ENCODE peak calls at places on chromosomes 12 and 14, in nine cellular contexts. T is B cell; X is cardiac fibroblast; C is CD4-positive, alpha-beta T cell; S is MM.1S; Y is left ventricle myocardium inferior; R is fibroblast of lung; P is IMR-90; E is upper lobe of right lung. U is an unnamed sample.

GRCh38 chr12:130704606-130705005 is 11.5 kb downstream of the RIMBP2 start:
- DNase-seq in C (no peak), X (no peak), E (no peak), Y (no peak), S (no peak), P (no peak), R (no peak), T (no peak), U (no peak)

GRCh38 chr12:114931025-114931424 is 247.1 kb upstream of the TBX3 start:
- DNase-seq in T (no peak), C (no peak), X (no peak), S (no peak), Y (no peak), R (no peak), E (no peak), P (no peak), U (no peak)

GRCh38 chr14:54669759-54670630 is 103.1 kb downstream of the SAMD4A start:
- DNase-seq in Y (no peak), X (peak), E (no peak), S (no peak), T (no peak), R (peak), P (peak), C (no peak), U (peak)

GRCh38 chr12:48814313-48815280 is 3.7 kb upstream of the CACNB3 start:
- DNase-seq in E (peak), Y (peak), S (peak), C (peak), P (peak), X (peak), T (peak), R (peak), U (peak)

GRCh38 chr12:6592087-6592486 is 15.1 kb downstream of the CHD4 start:
- DNase-seq in C (no peak), X (no peak), R (no peak), S (no peak), T (no peak), Y (no peak), E (no peak), P (no peak), U (no peak)

GRCh38 chr12:117606945-117607344 is 245.5 kb upstream of the NOS1 start:
- DNase-seq in C (no peak), S (no peak), X (no peak), P (no peak), E (no peak), R (no peak), T (no peak), Y (no peak), U (no peak)

GRCh38 chr12:31835276-31835882 is 106.6 kb upstream of the AMN1 start:
- DNase-seq in Y (no peak), S (no peak), T (no peak), P (no peak), E (no peak), R (no peak), C (no peak), X (no peak), U (no peak)

GRCh38 chr12:30437616-30438015 is 258.1 kb downstream of the IPO8 start:
- DNase-seq in X (peak), C (no peak), E (no peak), S (no peak), Y (no peak), P (peak), T (no peak), R (peak), U (peak)

GRCh38 chr12:120709976-120710804 is at the start of gene UNC119B:
- DNase-seq in E (peak), C (peak), R (no peak), P (peak), X (peak), T (peak), Y (peak), S (peak), U (peak)

GRCh38 chr12:7729683-7730195 is 17.4 kb downstream of the CLEC4C start:
- DNase-seq in Y (no peak), X (peak), R (no peak), S (no peak), T (no peak), E (no peak), P (no peak), C (no peak), U (peak)

GRCh38 chr12:24975425-24975824 is 26.5 kb upstream of the BCAT1 start:
- DNase-seq in X (no peak), R (no peak), Y (no peak), C (no peak), P (no peak), S (no peak), T (no peak), E (no peak), U (no peak)
- TF ChIP-seq CTCF in X (no peak), R (no peak), Y (no peak), C (no peak), P (no peak), S (no peak), T (no peak), E (no peak), U (no peak)

DNA sequence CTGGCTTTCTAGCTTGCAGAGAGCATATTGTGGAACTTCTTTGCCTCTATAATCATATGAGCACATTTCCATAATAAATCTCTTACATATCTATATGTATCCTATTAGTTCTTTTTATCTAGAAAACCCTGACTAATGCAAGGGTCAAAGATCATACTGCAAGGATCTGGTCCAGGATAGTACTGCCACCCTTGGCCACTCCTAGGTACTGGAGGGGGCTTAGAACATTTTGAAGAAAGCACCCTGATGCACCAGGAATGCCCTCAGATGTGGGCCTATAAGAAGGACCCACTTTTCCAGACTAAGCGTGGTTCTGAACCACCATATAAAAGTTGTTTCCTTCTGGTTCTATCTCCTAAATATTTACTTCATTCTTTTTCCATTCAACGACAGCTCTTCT is 14.6 kb downstream of the ATXN7L3B start:
- DNase-seq in T (no peak), S (no peak), C (no peak), P (no peak), E (no peak), Y (no peak), X (no peak), R (no peak), U (no peak)
- TF ChIP-seq CTCF in T (no peak), S (no peak), C (no peak), P (no peak), E (no peak), Y (no peak), X (no peak), R (no peak), U (no peak)

DNA sequence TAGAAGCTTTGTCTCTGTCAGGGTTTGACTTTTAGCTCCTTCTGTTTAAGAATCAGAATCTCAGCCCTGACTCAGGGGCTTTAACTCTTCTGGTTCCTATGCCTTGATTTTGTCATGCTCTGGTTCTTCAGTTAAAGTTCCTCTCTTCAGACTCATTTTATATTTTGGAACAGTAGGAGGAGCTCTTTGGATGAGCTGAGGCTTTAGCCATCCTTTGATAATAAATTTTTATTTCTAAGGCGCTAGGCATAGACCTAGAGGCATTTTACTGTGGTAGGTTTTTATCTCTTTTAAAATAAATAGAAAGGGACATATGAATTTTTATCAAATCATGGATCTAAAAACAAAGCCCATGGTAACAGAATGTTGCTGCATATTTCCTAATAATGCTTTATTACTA is 51.7 kb downstream of the ATP23 start:
- DNase-seq in R (no peak), X (peak), E (no peak), S (no peak), Y (no peak), C (no peak), T (no peak), P (peak), U (peak)
- TF ChIP-seq CTCF in R (peak), X (peak), E (no peak), S (no peak), Y (no peak), C (no peak), T (no peak), P (peak), U (peak)

GRCh38 chr12:12813120-12814101 is at the start of gene DDX47:
- DNase-seq in E (peak), S (peak), T (peak), X (peak), Y (peak), P (peak), C (peak), R (peak), U (peak)
- TF ChIP-seq CTCF in E (peak), S (peak), T (peak), X (peak), Y (peak), P (peak), C (peak), R (peak), U (peak)

GRCh38 chr14:74508292-74508731 is 14.7 kb downstream of the ISCA2 start:
- DNase-seq in R (no peak), C (no peak), S (no peak), P (no peak), X (no peak), Y (no peak), T (no peak), E (peak), U (no peak)
- TF ChIP-seq CTCF in R (no peak), C (no peak), S (peak), P (peak), X (peak), Y (peak), T (no peak), E (no peak), U (peak)